ENCODE peak calls at places on chromosomes 12 and 14, in four cellular contexts. One of them, this sample, is unnamed.

GRCh38 chr12:123645851-123646250 is 12.2 kb downstream of the GTF2H3 start:
- DNase-seq in mesendoderm: no peak
- DNase-seq in T-helper 9 cell: no peak
- DNase-seq in left cardiac atrium: no peak
- DNase-seq in this sample: no peak

GRCh38 chr14:87992720-87993484 is at the start of gene GALC:
- DNase-seq in T-helper 9 cell: peak
- DNase-seq in left cardiac atrium: peak
- DNase-seq in mesendoderm: peak
- DNase-seq in this sample: peak

GRCh38 chr14:78985668-78986073 is 815.5 kb downstream of the NRXN3 start:
- DNase-seq in mesendoderm: peak
- DNase-seq in T-helper 9 cell: no peak
- DNase-seq in left cardiac atrium: no peak
- DNase-seq in this sample: no peak

GRCh38 chr12:55068416-55069010 is 48.7 kb downstream of the NEUROD4 start:
- DNase-seq in mesendoderm: peak
- DNase-seq in T-helper 9 cell: no peak
- DNase-seq in left cardiac atrium: no peak
- DNase-seq in this sample: no peak

GRCh38 chr12:91326043-91327027 is 143.7 kb upstream of the DCN start:
- DNase-seq in left cardiac atrium: peak
- DNase-seq in T-helper 9 cell: peak
- DNase-seq in mesendoderm: peak
- DNase-seq in this sample: peak

GRCh38 chr12:836952-837351 is 84.6 kb downstream of the WNK1 start:
- DNase-seq in T-helper 9 cell: no peak
- DNase-seq in left cardiac atrium: no peak
- DNase-seq in mesendoderm: no peak
- DNase-seq in this sample: no peak

GRCh38 chr12:124593851-124594401 is 26.5 kb upstream of the NCOR2 start:
- DNase-seq in left cardiac atrium: no peak
- DNase-seq in T-helper 9 cell: no peak
- DNase-seq in mesendoderm: no peak
- DNase-seq in this sample: no peak

GRCh38 chr14:68297871-68298468 is 478.4 kb downstream of the RAD51B start:
- DNase-seq in T-helper 9 cell: no peak
- DNase-seq in mesendoderm: peak
- DNase-seq in left cardiac atrium: no peak
- DNase-seq in this sample: no peak

GRCh38 chr12:12210983-12211382 is 55.9 kb downstream of the LRP6 start:
- DNase-seq in T-helper 9 cell: peak
- DNase-seq in left cardiac atrium: no peak
- DNase-seq in mesendoderm: no peak
- DNase-seq in this sample: no peak

GRCh38 chr12:128471491-128471890 is 204.5 kb downstream of the TMEM132C start:
- DNase-seq in mesendoderm: no peak
- DNase-seq in T-helper 9 cell: no peak
- DNase-seq in left cardiac atrium: no peak
- DNase-seq in this sample: no peak

GRCh38 chr12:122871851-122872785 is 23.8 kb downstream of the VPS37B start:
- DNase-seq in T-helper 9 cell: no peak
- DNase-seq in mesendoderm: peak
- DNase-seq in left cardiac atrium: peak
- DNase-seq in this sample: peak

GRCh38 chr14:51716610-51717009 is 64.9 kb downstream of the FRMD6 start:
- DNase-seq in mesendoderm: no peak
- DNase-seq in T-helper 9 cell: no peak
- DNase-seq in left cardiac atrium: no peak
- DNase-seq in this sample: no peak